ENCODE peak calls at places on chromosomes 7 and 10, in six cellular contexts. I, Y, H, V, G and F are unnamed samples.

GRCh38 chr7:140625908-140626868 is 14.4 kb downstream of the DENND2A start:
- DNase-seq in V (no peak), I (peak), Y (no peak), G (no peak), H (no peak), F (no peak)

GRCh38 chr7:43196379-43196778 is 83.9 kb downstream of the HECW1 start:
- DNase-seq in G (no peak), Y (no peak), I (no peak), V (no peak), H (no peak), F (no peak)

GRCh38 chr7:5692845-5693278 is 88.6 kb downstream of the RNF216 start:
- DNase-seq in V (no peak), I (peak), G (no peak), H (no peak), Y (no peak), F (no peak)

GRCh38 chr7:131011437-131011752 is 277.4 kb upstream of the KLF14 start:
- DNase-seq in H (no peak), I (no peak), G (no peak), V (no peak), Y (peak), F (no peak)

GRCh38 chr7:142519077-142519789 is 230.0 kb upstream of the PRSS1 start:
- DNase-seq in Y (no peak), H (no peak), G (no peak), V (no peak), I (peak), F (no peak)

GRCh38 chr7:4700577-4701235 is 18.6 kb downstream of the FOXK1 start:
- DNase-seq in H (no peak), I (peak), G (no peak), V (no peak), Y (no peak), F (no peak)

GRCh38 chr7:102009628-102010027 is 192.2 kb downstream of the CUX1 start:
- DNase-seq in Y (no peak), I (peak), G (no peak), H (no peak), V (no peak), F (no peak)

GRCh38 chr7:70645876-70646336 is 486.0 kb upstream of the GALNT17 start:
- DNase-seq in Y (no peak), V (no peak), H (no peak), G (no peak), I (no peak), F (no peak)

GRCh38 chr10:49622426-49623425 is 8.9 kb downstream of the CHAT start:
- DNase-seq in G (no peak), I (no peak), Y (no peak), V (no peak), H (no peak), F (no peak)

GRCh38 chr7:143205560-143206293 is 16.1 kb upstream of the TAS2R40 start:
- DNase-seq in V (no peak), Y (peak), G (peak), H (peak), I (no peak), F (peak)

GRCh38 chr7:133355325-133355708 is 102.4 kb downstream of the EXOC4 start:
- DNase-seq in I (peak), G (no peak), V (no peak), Y (peak), H (no peak), F (no peak)

GRCh38 chr7:157801109-157801508 is 464.3 kb downstream of the DNAJB6 start:
- DNase-seq in G (no peak), V (no peak), H (no peak), I (no peak), Y (no peak), F (no peak)

GRCh38 chr7:19296617-19297016 is 151.4 kb upstream of the FERD3L start:
- DNase-seq in I (no peak), G (no peak), H (no peak), Y (no peak), V (no peak), F (no peak)

GRCh38 chr7:80136276-80137045 is 1.8 kb downstream of the GNAI1 start:
- DNase-seq in V (no peak), G (no peak), H (no peak), I (no peak), Y (no peak), F (no peak)